ENCODE peak calls at places on chromosome 5, in six cellular contexts. F is CD8-positive, alpha-beta T cell; G is cardiac muscle cell; T is breast epithelium; R is heart right ventricle; J is lower lobe of right lung. P is an unnamed sample. For H3K4me1, the result is how much of the 10 kb centered on the place peaks cover.

GRCh38 chr5:60677831-60678664 is 21.9 kb downstream of the DEPDC1B start:
- DNase-seq in F (no peak), G (peak), T (no peak), R (no peak), J (no peak), P (no peak)

GRCh38 chr5:61637566-61637965 is 305.5 kb downstream of the ZSWIM6 start:
- DNase-seq in F (no peak), G (no peak), T (no peak), R (no peak), J (no peak), P (no peak)

GRCh38 chr5:520196-520849 is 3.9 kb downstream of the SLC9A3 start:
- DNase-seq in F (no peak), G (no peak), T (no peak), R (no peak), J (no peak), P (no peak)

GRCh38 chr5:146048994-146049703 is 56.2 kb downstream of the PLAC8L1 start:
- DNase-seq in F (no peak), G (peak), T (no peak), R (no peak), J (no peak), P (peak)

GRCh38 chr5:96259211-96259772 is 173.8 kb downstream of the PCSK1 start:
- DNase-seq in F (no peak), G (no peak), T (no peak), R (no peak), J (no peak), P (no peak)

GRCh38 chr5:137016783-137017324 is 482.3 kb downstream of the SPOCK1 start:
- DNase-seq in F (no peak), G (no peak), T (no peak), R (no peak), J (no peak), P (no peak)

GRCh38 chr5:103345461-103345860 is 86.9 kb downstream of the MACIR start:
- DNase-seq in F (no peak), G (no peak), T (no peak), R (no peak), J (no peak), P (no peak)

GRCh38 chr5:132674671-132675506 is 1.1 kb downstream of the IL4 start:
- DNase-seq in F (no peak), G (no peak), T (no peak), R (no peak), J (no peak), P (no peak)

GRCh38 chr5:57650360-57651069 is 167.9 kb upstream of the ACTBL2 start:
- DNase-seq in F (no peak), G (peak), T (no peak), R (no peak), J (no peak), P (peak)

GRCh38 chr5:79691007-79691406 is 1.4 kb downstream of the CMYA5 start:
- DNase-seq in F (no peak), G (no peak), T (no peak), R (no peak), J (no peak), P (no peak)

GRCh38 chr5:64665243-64665642 is 25.1 kb upstream of the SHISAL2B start:
- DNase-seq in F (no peak), G (no peak), T (no peak), R (no peak), J (no peak), P (no peak)

GRCh38 chr5:159442210-159442850 is 112.0 kb upstream of the IL12B start:
- DNase-seq in F (no peak), G (peak), T (no peak), R (peak), J (peak), P (no peak)

DNA sequence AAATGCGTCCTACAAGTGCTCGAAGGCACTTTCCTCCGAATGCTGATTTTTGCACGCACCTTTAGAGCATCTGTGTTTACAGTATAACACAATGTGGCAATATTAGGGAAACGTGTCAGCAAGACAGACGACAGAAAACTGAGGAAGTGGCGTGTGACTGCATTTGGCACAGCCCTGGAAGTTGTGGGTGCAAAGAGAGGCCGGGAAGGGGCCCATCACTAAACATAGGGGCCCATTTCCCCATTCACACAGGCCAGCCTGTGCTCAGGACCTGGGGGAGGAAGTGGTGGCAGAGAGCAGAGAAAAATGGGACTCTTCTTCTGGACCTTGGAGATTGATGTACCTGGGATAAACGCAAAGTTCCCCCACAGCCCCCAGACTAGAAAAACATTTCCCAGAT is 48.2 kb downstream of the RASGEF1C start:
- DNase-seq in F (no peak), G (no peak), T (peak), R (no peak), J (no peak), P (no peak)
- H3K27ac ChIP-seq in F (no peak), G (no peak), T (no peak), R (no peak), J (no peak), P (no peak)

DNA sequence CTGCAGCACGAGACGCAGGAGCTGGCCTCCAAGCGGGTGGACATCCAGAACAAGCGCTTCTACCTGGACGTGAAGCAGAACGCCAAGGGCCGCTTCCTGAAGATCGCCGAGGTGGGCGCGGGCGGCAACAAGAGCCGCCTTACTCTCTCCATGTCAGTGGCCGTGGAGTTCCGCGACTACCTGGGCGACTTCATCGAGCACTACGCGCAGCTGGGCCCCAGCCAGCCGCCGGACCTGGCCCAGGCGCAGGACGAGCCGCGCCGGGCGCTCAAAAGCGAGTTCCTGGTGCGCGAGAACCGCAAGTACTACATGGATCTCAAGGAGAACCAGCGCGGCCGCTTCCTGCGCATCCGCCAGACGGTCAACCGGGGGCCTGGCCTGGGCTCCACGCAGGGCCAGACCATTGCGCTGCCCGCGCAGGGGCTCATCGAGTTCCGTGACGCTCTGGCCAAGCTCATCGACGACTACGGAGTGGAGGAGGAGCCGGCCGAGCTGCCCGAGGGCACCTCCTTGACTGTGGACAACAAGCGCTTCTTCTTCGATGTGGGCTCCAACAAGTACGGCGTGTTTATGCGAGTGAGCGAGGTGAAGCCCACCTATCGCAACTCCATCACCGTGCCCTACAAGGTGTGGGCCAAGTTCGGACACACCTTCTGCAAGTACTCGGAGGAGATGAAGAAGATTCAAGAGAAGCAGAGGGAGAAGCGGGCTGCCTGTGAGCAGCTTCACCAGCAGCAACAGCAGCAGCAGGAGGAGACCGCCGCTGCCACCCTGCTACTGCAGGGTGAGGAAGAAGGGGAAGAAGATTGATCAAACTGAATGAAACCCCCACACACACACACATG is 654 bp downstream of the PURA start:
- DNase-seq in F (peak), G (peak), T (peak), R (peak), J (peak), P (peak)
- H3K4me1 ChIP-seq in F (half or more), G (under half), T (under half), R (under half), J (half or more), P (under half)

GRCh38 chr5:113202904-113203716 is 226.5 kb downstream of the DCP2 start:
- DNase-seq in F (no peak), G (peak), T (peak), R (peak), J (no peak), P (peak)

GRCh38 chr5:113201715-113202114 is 225.1 kb downstream of the DCP2 start:
- DNase-seq in F (no peak), G (no peak), T (no peak), R (no peak), J (no peak), P (no peak)

GRCh38 chr5:113205323-113205722 is 228.7 kb downstream of the DCP2 start:
- DNase-seq in F (no peak), G (no peak), T (no peak), R (no peak), J (no peak), P (no peak)

GRCh38 chr5:113204525-113205161 is 228.0 kb downstream of the DCP2 start:
- DNase-seq in F (no peak), G (no peak), T (peak), R (peak), J (no peak), P (peak)

DNA sequence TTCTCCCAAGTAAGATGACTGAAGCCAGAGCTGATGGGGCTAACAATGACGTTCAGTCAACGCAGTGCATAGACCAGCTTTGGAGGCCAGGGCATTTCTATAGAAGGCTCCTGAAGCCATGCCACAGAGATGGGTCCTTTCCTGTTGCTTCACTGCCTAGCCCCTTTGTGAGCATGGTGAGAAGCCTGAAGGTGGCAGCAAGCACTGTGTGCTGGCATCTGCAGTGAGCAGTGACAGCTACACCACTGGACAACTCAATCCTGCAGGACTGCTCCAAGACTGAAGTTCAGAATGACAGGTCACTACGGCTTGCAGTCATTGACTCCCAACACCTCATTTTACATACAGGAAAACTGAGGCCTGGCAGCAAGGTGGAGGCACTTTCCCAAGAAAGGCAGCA is 229.0 kb downstream of the TSSK1B start:
- DNase-seq in F (no peak), G (no peak), T (no peak), R (no peak), J (no peak), P (no peak)
- TF ChIP-seq CTCF in F (no peak), G (peak), T (no peak), R (peak), J (no peak), P (no peak)

GRCh38 chr5:148911386-148911785 is 85.0 kb downstream of the ADRB2 start:
- DNase-seq in F (no peak), G (no peak), T (no peak), R (no peak), J (no peak), P (no peak)

GRCh38 chr5:148909001-148909400 is 82.6 kb downstream of the ADRB2 start:
- DNase-seq in F (no peak), G (no peak), T (no peak), R (no peak), J (no peak), P (no peak)

GRCh38 chr5:148910216-148910615 is 83.8 kb downstream of the ADRB2 start:
- DNase-seq in F (no peak), G (no peak), T (no peak), R (no peak), J (no peak), P (no peak)

GRCh38 chr5:148910686-148911361 is 84.4 kb downstream of the ADRB2 start:
- DNase-seq in F (no peak), G (no peak), T (no peak), R (peak), J (peak), P (no peak)

DNA sequence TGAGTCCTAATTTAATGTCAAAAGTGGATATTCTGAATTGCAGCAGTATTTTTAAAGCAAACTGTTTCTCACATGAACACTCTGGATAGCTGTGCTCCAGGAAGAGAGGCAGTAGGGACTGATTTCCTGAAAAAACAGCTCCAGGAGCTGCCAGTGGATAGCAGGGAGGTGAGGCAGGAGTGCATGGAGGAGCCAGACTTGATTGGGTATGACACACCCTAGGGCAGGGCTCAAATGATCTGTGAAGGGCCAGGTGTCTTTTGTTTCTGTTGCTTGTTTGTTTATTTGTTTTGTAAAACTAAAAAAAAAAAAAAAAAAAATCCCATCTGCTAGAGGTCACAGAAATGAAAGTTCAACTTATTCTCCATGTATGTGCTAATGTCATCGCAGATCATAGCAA is 83.4 kb downstream of the ADRB2 start:
- DNase-seq in F (no peak), G (no peak), T (no peak), R (no peak), J (no peak), P (no peak)
- H3K27ac ChIP-seq in F (no peak), G (no peak), T (no peak), R (no peak), J (peak), P (no peak)